ENCODE peak calls at places on chromosomes 12 and 14, in nine cellular contexts. R is H1, C is mammary epithelial cell, M is PC-3, I is HCT116, G is DND-41, X is neural progenitor cell, W is GM23248, B is GM12878. Y is an unnamed sample. For H4K20me1, the result is how much of the 10 kb centered on the place peaks cover.

GRCh38 chr12:24880732-24881131 is 68.2 kb downstream of the BCAT1 start:
- DNase-seq in R (no peak), C (no peak), M (no peak), I (no peak), G (no peak), X (no peak), W (no peak), B (no peak), Y (no peak)

GRCh38 chr12:64678835-64679234 is 68.5 kb downstream of the RASSF3 start:
- DNase-seq in R (no peak), C (no peak), M (no peak), I (no peak), G (no peak), X (no peak), W (no peak), B (no peak), Y (no peak)

GRCh38 chr14:104687601-104688504 is 1.6 kb upstream of the INF2 start:
- DNase-seq in R (no peak), C (peak), M (peak), I (peak), G (no peak), X (peak), W (peak), B (no peak), Y (no peak)

GRCh38 chr14:50666772-50667490 is 1.2 kb downstream of the SAV1 start:
- DNase-seq in R (no peak), C (peak), M (peak), I (no peak), G (peak), X (peak), W (peak), B (no peak), Y (peak)

GRCh38 chr12:54935235-54935951 is 49.2 kb downstream of the TESPA1 start:
- DNase-seq in R (no peak), C (peak), M (peak), I (peak), G (no peak), X (no peak), W (peak), B (peak), Y (no peak)

GRCh38 chr14:99672506-99673327 is 11.4 kb upstream of the CYP46A1 start:
- DNase-seq in R (no peak), C (no peak), M (no peak), I (no peak), G (no peak), X (no peak), W (no peak), B (no peak), Y (peak)

GRCh38 chr12:42238240-42239140 is at the start of gene YAF2:
- DNase-seq in R (peak), C (peak), M (peak), I (peak), G (peak), X (peak), W (peak), B (peak), Y (peak)

GRCh38 chr12:99658950-99659349 is 11.4 kb downstream of the GARIN6 start:
- DNase-seq in R (no peak), C (no peak), M (peak), I (peak), G (no peak), X (no peak), W (peak), B (no peak), Y (peak)

GRCh38 chr12:121804417-121805111 is 755 bp downstream of the SETD1B start:
- DNase-seq in R (no peak), C (peak), M (peak), I (no peak), G (peak), X (peak), W (peak), B (no peak), Y (no peak)

GRCh38 chr12:51482808-51483532 is 58.3 kb downstream of the SLC4A8 start:
- DNase-seq in R (no peak), C (no peak), M (no peak), I (no peak), G (peak), X (no peak), W (no peak), B (no peak), Y (peak)

GRCh38 chr12:82299617-82300016 is 58.6 kb downstream of the CCDC59 start:
- DNase-seq in R (no peak), C (no peak), M (no peak), I (no peak), G (no peak), X (no peak), W (peak), B (no peak), Y (no peak)

GRCh38 chr14:101623685-101624444 is 62.6 kb downstream of the DIO3 start:
- DNase-seq in R (no peak), C (no peak), M (no peak), I (no peak), G (no peak), X (peak), W (no peak), B (no peak), Y (no peak)

GRCh38 chr12:56130876-56131275 is 2.8 kb downstream of the ESYT1 start:
- DNase-seq in R (no peak), C (no peak), M (no peak), I (no peak), G (no peak), X (no peak), W (no peak), B (no peak), Y (no peak)

GRCh38 chr12:113980537-113981337 is 14.6 kb upstream of the RBM19 start:
- DNase-seq in R (peak), C (peak), M (peak), I (peak), G (peak), X (peak), W (peak), B (no peak), Y (peak)

GRCh38 chr14:51648296-51648695 is 3.4 kb upstream of the FRMD6 start:
- DNase-seq in R (no peak), C (no peak), M (no peak), I (no peak), G (no peak), X (no peak), W (peak), B (no peak), Y (no peak)

GRCh38 chr14:20515846-20516245 is 10.5 kb downstream of the RNASE10 start:
- DNase-seq in R (no peak), C (no peak), M (no peak), I (no peak), G (no peak), X (no peak), W (peak), B (no peak), Y (no peak)

GRCh38 chr12:20350495-20350894 is 17.8 kb upstream of the PDE3A start:
- DNase-seq in R (no peak), C (no peak), M (peak), I (no peak), G (no peak), X (no peak), W (peak), B (no peak), Y (no peak)

GRCh38 chr12:49347307-49348237 is 884 bp downstream of the DNAJC22 start:
- DNase-seq in R (peak), C (no peak), M (peak), I (peak), G (peak), X (peak), W (peak), B (no peak), Y (peak)

GRCh38 chr12:69570545-69571399 is 14.5 kb upstream of the CCT2 start:
- DNase-seq in R (peak), C (peak), M (peak), I (peak), G (peak), X (peak), W (peak), B (peak), Y (peak)

GRCh38 chr14:93916476-93916875 is 10.7 kb upstream of the FAM181A start:
- DNase-seq in R (no peak), C (no peak), M (no peak), I (no peak), G (no peak), X (no peak), W (no peak), B (no peak), Y (no peak)

GRCh38 chr12:6620137-6620884 is 13.1 kb upstream of the CHD4 start:
- DNase-seq in R (peak), C (no peak), M (no peak), I (no peak), G (no peak), X (peak), W (peak), B (no peak), Y (no peak)

GRCh38 chr14:59997496-59997895 is 77.6 kb downstream of the LRRC9 start:
- DNase-seq in R (no peak), C (no peak), M (peak), I (no peak), G (no peak), X (no peak), W (no peak), B (no peak), Y (no peak)

GRCh38 chr12:129258781-129259318 is 405.6 kb downstream of the GLT1D1 start:
- DNase-seq in R (no peak), C (no peak), M (no peak), I (no peak), G (peak), X (no peak), W (no peak), B (no peak), Y (no peak)

GRCh38 chr12:130972589-130972950 is 18.9 kb downstream of the ADGRD1 start:
- DNase-seq in R (no peak), C (no peak), M (no peak), I (no peak), G (no peak), X (no peak), W (no peak), B (no peak), Y (no peak)

GRCh38 chr12:67919406-67919805 is 69.8 kb upstream of the IFNG-AS1 start:
- DNase-seq in R (no peak), C (peak), M (peak), I (no peak), G (no peak), X (no peak), W (peak), B (no peak), Y (no peak)

GRCh38 chr14:87935895-87936294 is 57.1 kb downstream of the GALC start:
- DNase-seq in R (no peak), C (no peak), M (no peak), I (no peak), G (no peak), X (no peak), W (no peak), B (no peak), Y (no peak)

GRCh38 chr14:105132921-105133320 is 35.7 kb downstream of the JAG2 start:
- DNase-seq in R (no peak), C (no peak), M (no peak), I (no peak), G (no peak), X (no peak), W (no peak), B (no peak), Y (no peak)

GRCh38 chr12:116207274-116207673 is 70.2 kb downstream of the MED13L start:
- DNase-seq in R (no peak), C (no peak), M (no peak), I (no peak), G (no peak), X (no peak), W (no peak), B (no peak), Y (no peak)

GRCh38 chr12:104624529-104624928 is 167.8 kb downstream of the CHST11 start:
- DNase-seq in R (no peak), C (no peak), M (no peak), I (no peak), G (no peak), X (no peak), W (no peak), B (no peak), Y (no peak)

GRCh38 chr12:127381681-127382080 is 885.3 kb upstream of the TMEM132C start:
- DNase-seq in R (no peak), C (peak), M (peak), I (no peak), G (no peak), X (no peak), W (no peak), B (no peak), Y (no peak)

GRCh38 chr14:68144051-68144681 is 324.6 kb downstream of the RAD51B start:
- DNase-seq in R (no peak), C (peak), M (no peak), I (no peak), G (no peak), X (no peak), W (peak), B (no peak), Y (no peak)

GRCh38 chr12:106861984-106862894 is 87.8 kb downstream of the RIC8B start:
- DNase-seq in R (no peak), C (peak), M (peak), I (no peak), G (no peak), X (no peak), W (peak), B (no peak), Y (no peak)

GRCh38 chr14:71583246-71583645 is 349.0 kb upstream of the RGS6 start:
- DNase-seq in R (no peak), C (no peak), M (no peak), I (no peak), G (no peak), X (no peak), W (peak), B (no peak), Y (no peak)

GRCh38 chr12:132839558-132840235 is 11.0 kb upstream of the GOLGA3 start:
- DNase-seq in R (no peak), C (no peak), M (no peak), I (no peak), G (no peak), X (no peak), W (no peak), B (no peak), Y (no peak)

GRCh38 chr12:46825526-46826414 is at the start of gene SLC38A4:
- DNase-seq in R (peak), C (no peak), M (no peak), I (no peak), G (no peak), X (peak), W (peak), B (no peak), Y (no peak)

GRCh38 chr14:59238242-59238641 is 49.8 kb downstream of the DAAM1 start:
- DNase-seq in R (no peak), C (no peak), M (no peak), I (no peak), G (no peak), X (no peak), W (no peak), B (no peak), Y (no peak)

GRCh38 chr12:50825372-50825838 is 17.3 kb upstream of the TMPRSS12 start:
- DNase-seq in R (no peak), C (peak), M (peak), I (peak), G (no peak), X (peak), W (peak), B (no peak), Y (peak)

GRCh38 chr12:94983321-94983720 is 20.2 kb downstream of the NDUFA12 start:
- DNase-seq in R (no peak), C (no peak), M (no peak), I (no peak), G (no peak), X (no peak), W (no peak), B (no peak), Y (no peak)

GRCh38 chr14:55028476-55028875 is 1.4 kb downstream of the SOCS4 start:
- DNase-seq in R (no peak), C (no peak), M (no peak), I (no peak), G (no peak), X (no peak), W (no peak), B (no peak), Y (no peak)

GRCh38 chr14:55025948-55026347 is 951 bp downstream of the WDHD1 start:
- DNase-seq in R (no peak), C (no peak), M (no peak), I (no peak), G (no peak), X (no peak), W (peak), B (no peak), Y (no peak)

GRCh38 chr14:55026793-55027560 is at the start of the genes SOCS4 and WDHD1:
- DNase-seq in R (peak), C (peak), M (peak), I (peak), G (peak), X (peak), W (peak), B (peak), Y (peak)

GRCh38 chr14:55026441-55026792 is 482 bp downstream of the WDHD1 start:
- DNase-seq in R (no peak), C (no peak), M (peak), I (no peak), G (no peak), X (no peak), W (peak), B (no peak), Y (no peak)

GRCh38 chr14:55028066-55028465 is 1.0 kb downstream of the SOCS4 start:
- DNase-seq in R (no peak), C (no peak), M (peak), I (no peak), G (no peak), X (no peak), W (peak), B (no peak), Y (no peak)
- H3K9ac ChIP-seq in R (peak), C (peak), M (peak), I (peak), G (peak), X (peak), W (peak), B (peak), Y (peak)

GRCh38 chr14:76761849-76762616 is 765 bp downstream of the VASH1 start:
- DNase-seq in R (no peak), C (no peak), M (no peak), I (no peak), G (no peak), X (no peak), W (peak), B (no peak), Y (no peak)
- TF ChIP-seq EZH2 in R (peak), C (no peak), M (no peak), I (no peak), G (no peak), X (peak), W (no peak), B (no peak), Y (no peak)

DNA sequence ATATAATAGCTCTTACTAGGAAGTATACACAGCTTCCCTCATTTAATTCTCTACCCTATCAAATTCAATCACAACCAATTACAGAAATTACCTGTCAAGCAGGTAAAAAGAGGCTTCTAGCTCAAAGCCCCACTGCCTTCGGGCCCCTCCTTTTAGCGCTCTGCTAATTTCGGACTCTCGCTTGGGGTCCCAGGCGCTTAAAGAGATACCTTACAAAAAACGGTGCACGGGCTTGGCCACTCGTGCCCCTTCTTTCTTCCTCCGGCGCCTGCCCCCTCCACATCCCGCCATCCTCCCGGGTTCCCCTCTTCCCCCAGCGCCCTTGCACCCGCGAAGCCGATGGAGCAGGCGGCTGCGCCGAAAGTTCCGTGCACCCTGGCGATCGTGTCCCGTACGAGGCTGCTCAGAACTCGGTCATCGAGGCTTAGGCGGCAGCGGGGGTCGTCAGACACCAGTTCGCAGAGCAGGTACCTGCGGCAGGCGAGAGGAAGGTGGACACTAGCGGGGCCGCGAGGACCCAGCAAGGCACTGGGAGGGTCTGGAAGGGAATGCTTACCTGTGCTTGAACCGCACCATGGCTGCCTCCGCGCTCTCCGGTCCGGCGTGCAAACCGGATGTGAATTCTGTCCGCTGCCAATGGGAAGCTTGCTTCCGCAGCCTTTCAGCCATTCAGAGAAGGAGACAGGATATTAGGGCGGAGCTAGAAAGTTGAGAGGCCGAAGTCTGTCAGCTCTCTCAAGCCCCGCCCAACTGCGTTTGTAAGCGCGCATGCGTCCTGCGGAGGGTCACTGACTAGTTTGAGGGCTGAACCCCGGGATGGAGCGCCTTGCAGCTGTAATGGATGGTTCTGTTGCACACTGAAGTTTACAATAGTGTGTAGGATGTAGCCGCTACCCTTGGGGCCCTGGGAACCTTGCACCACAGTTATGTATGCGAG is at the start of gene POP5:
- DNase-seq in R (peak), C (peak), M (peak), I (peak), G (peak), X (peak), W (peak), B (peak), Y (peak)
- H4K20me1 ChIP-seq in R (under half), C (under half), M (under half), I (under half), G (under half), X (under half), W (under half), B (under half), Y (under half)

GRCh38 chr12:96208801-96209534 is 14.8 kb downstream of the ELK3 start:
- DNase-seq in R (no peak), C (no peak), M (no peak), I (no peak), G (peak), X (no peak), W (no peak), B (no peak), Y (peak)
- H3K9ac ChIP-seq in R (no peak), C (no peak), M (no peak), I (no peak), G (no peak), X (no peak), W (peak), B (no peak), Y (no peak)

GRCh38 chr14:24051789-24052655 is at the start of gene CARMIL3:
- DNase-seq in R (peak), C (peak), M (peak), I (no peak), G (peak), X (peak), W (peak), B (no peak), Y (peak)
- TF ChIP-seq EZH2 in R (no peak), C (no peak), M (no peak), I (no peak), G (no peak), X (no peak), W (no peak), B (no peak), Y (no peak)

GRCh38 chr12:53014709-53015108 is 8.5 kb downstream of the EIF4B start:
- DNase-seq in R (no peak), C (no peak), M (no peak), I (no peak), G (no peak), X (no peak), W (no peak), B (no peak), Y (no peak)
- H4K20me1 ChIP-seq in R (under half), C (under half), M (half or more), I (half or more), G (half or more), X (half or more), W (under half), B (under half), Y (half or more)

GRCh38 chr14:91388551-91388975 is 29.1 kb downstream of the CCDC88C start:
- DNase-seq in R (no peak), C (no peak), M (no peak), I (no peak), G (no peak), X (no peak), W (no peak), B (no peak), Y (peak)
- H3K9ac ChIP-seq in R (no peak), C (no peak), M (no peak), I (no peak), G (no peak), X (no peak), W (no peak), B (peak), Y (peak)

Y was measured in MM.1S.